ENCODE peak calls at places on chromosome 17, in four cellular contexts. N is GM12878, L is breast epithelium, V is GM12891. Z is an unnamed sample.

GRCh38 chr17:9021985-9022552 is 759 bp downstream of the NTN1 start:
- DNase-seq in N (no peak), L (no peak), V (no peak), Z (peak; percentile 43)

GRCh38 chr17:77853208-77853977 is 105.1 kb upstream of the TNRC6C start:
- DNase-seq in N (no peak), L (no peak), V (no peak), Z (no peak)

GRCh38 chr17:8123695-8124349 is at the start of gene HES7:
- DNase-seq in N (no peak), L (no peak), V (no peak), Z (no peak)

GRCh38 chr17:76145231-76146052 is 4.4 kb upstream of the FOXJ1 start:
- DNase-seq in N (peak; percentile 19), L (peak; percentile 49), V (no peak), Z (no peak)

GRCh38 chr17:27848941-27849340 is 44.2 kb downstream of the LYRM9 start:
- DNase-seq in N (no peak), L (no peak), V (no peak), Z (no peak)

GRCh38 chr17:57914274-57915147 is 40.7 kb downstream of the CUEDC1 start:
- DNase-seq in N (no peak), L (no peak), V (no peak), Z (no peak)

GRCh38 chr17:28548417-28549130 is 3.9 kb downstream of the UNC119 start:
- DNase-seq in N (no peak), L (no peak), V (no peak), Z (no peak)

GRCh38 chr17:45702666-45703266 is 81.4 kb upstream of the CRHR1 start:
- DNase-seq in N (no peak), L (no peak), V (no peak), Z (no peak)

GRCh38 chr17:283911-284675 is 68.5 kb downstream of the RPH3AL start:
- DNase-seq in N (no peak), L (peak; percentile 30), V (no peak), Z (no peak)

GRCh38 chr17:44793885-44794698 is 35.3 kb downstream of the ADAM11 start:
- DNase-seq in N (no peak), L (no peak), V (no peak), Z (no peak)

GRCh38 chr17:83199500-83200201 is 120.2 kb downstream of the METRNL start:
- DNase-seq in N (no peak), L (peak; percentile 43), V (no peak), Z (no peak)

GRCh38 chr17:83014297-83014696 is 65.1 kb upstream of the METRNL start:
- DNase-seq in N (no peak), L (no peak), V (no peak), Z (no peak)

GRCh38 chr17:7881655-7882054 is 6.9 kb upstream of the CHD3 start:
- DNase-seq in N (no peak), L (no peak), V (no peak), Z (no peak)

GRCh38 chr17:3527468-3527867 is 30.1 kb downstream of the TRPV3 start:
- DNase-seq in N (no peak), L (no peak), V (no peak), Z (no peak)

GRCh38 chr17:35210741-35211140 is 16.5 kb upstream of the SLC35G3 start:
- DNase-seq in N (no peak), L (no peak), V (no peak), Z (no peak)

GRCh38 chr17:38451840-38452529 is 23.7 kb downstream of the ARHGAP23 start:
- DNase-seq in N (no peak), L (no peak), V (no peak), Z (no peak)

GRCh38 chr17:75032896-75033294 is 13.9 kb downstream of the ATP5PD start:
- DNase-seq in N (no peak), L (no peak), V (no peak), Z (no peak)

GRCh38 chr17:75033346-75034235 is 13.2 kb downstream of the ATP5PD start:
- DNase-seq in N (peak; percentile 83), L (peak; percentile 95), V (peak; percentile 59), Z (peak; percentile 65)

GRCh38 chr17:75034236-75034908 is 12.4 kb downstream of the ATP5PD start:
- DNase-seq in N (peak; percentile 88), L (peak; percentile 89), V (peak; percentile 68), Z (peak; percentile 70)

GRCh38 chr17:75039238-75039637 is 7.5 kb downstream of the ATP5PD start:
- DNase-seq in N (no peak), L (no peak), V (no peak), Z (no peak)

GRCh38 chr17:75036643-75037268 is 10.0 kb downstream of the ATP5PD start:
- DNase-seq in N (no peak), L (peak; percentile 67), V (no peak), Z (no peak)
- TF ChIP-seq POLR2A in N (no peak), L (no peak), V (no peak), Z (no peak)

GRCh38 chr17:20191066-20191465 is 181.9 kb downstream of the SPECC1 start:
- DNase-seq in N (no peak), L (no peak), V (no peak), Z (no peak)
- TF ChIP-seq POLR2AphosphoS5 in N (no peak), L (no peak), V (no peak), Z (no peak)

DNA sequence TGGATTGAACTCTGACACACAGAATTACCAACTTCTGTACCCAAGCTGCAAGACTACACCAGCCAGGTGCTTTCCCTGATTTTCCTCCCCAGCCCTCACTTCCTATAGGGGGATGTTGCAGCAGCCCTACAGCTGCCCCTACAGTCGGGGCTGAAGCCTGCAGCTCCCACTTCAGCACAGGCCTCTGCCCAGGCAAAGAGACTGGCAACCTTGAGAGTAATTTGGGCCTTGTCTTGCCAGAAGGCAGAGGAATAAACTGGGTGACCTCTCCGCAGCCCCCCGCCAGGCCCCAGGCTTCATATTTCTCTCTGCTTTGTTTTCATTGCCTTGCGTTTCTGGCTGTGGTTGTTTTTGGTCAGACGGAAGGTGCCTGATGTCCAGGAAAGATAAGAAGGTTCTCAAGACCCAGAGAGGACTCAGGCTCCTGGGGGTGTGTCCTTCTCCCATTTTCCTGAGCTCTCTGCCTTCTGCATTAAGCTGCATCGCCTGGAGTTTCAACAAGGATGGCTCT is 32.0 kb downstream of the SLC6A4 start:
- DNase-seq in N (no peak), L (no peak), V (no peak), Z (no peak)
- TF ChIP-seq POLR2A in N (no peak), L (no peak), V (no peak), Z (no peak)

DNA sequence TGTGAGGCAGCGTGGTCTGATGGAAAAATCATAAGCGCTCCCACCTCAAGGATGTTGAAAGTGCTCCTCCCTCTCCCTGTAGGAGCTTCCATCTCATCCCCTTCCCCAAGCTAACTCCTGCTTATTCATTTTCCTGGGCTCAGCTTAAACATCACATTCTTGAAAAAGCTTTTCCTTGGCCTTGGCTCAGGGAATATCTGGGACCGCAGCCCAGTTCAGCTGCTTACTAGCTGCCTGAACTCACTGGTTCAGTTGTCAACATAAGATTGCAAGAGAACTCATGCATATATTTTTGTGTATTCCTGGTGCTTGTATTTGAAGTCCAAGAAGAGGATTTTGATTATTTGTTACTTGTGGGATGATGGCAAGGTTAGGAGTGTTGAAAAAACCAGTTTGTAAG is 91.5 kb downstream of the UTP18 start:
- DNase-seq in N (no peak), L (no peak), V (no peak), Z (no peak)
- TF ChIP-seq POLR2AphosphoS5 in N (no peak), L (no peak), V (no peak), Z (no peak)

DNA sequence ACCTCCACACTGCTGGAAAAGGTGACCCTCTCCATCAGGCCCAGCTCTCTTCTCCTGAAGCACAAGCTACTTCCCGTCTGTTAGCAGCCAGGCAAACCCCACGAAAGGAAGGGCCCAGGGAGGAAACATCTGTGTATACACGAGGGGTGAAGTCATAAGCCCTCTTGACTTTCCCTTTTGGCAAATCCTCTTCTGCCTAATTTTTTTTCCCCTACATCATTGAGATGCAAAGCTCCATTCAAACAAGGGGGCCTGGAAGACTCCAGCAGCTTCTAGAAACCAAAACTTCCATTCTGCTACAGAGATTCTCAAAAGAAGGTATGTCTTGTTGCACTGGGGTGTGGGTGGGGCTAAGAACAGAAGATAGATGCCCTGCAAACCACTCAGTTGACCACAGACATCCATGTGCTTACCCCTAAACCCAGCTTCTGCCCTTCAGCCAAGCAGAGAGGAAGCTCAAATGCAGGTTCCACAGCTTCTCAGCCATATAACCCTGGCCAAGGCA is 145.6 kb upstream of the RCVRN start:
- DNase-seq in N (peak; percentile 68), L (no peak), V (no peak), Z (no peak)
- TF ChIP-seq POLR2A in N (peak; percentile 16), L (no peak), V (peak; percentile 59), Z (peak; percentile 77)

GRCh38 chr17:1997587-1998425 is 27.3 kb downstream of the RTN4RL1 start:
- DNase-seq in N (no peak), L (peak; percentile 78), V (no peak), Z (no peak)

GRCh38 chr17:1994707-1995106 is 30.4 kb downstream of the RTN4RL1 start:
- DNase-seq in N (no peak), L (no peak), V (no peak), Z (no peak)

GRCh38 chr17:1996243-1997145 is 28.6 kb downstream of the RTN4RL1 start:
- DNase-seq in N (no peak), L (no peak), V (no peak), Z (no peak)

GRCh38 chr17:1997146-1997586 is 28.0 kb downstream of the RTN4RL1 start:
- DNase-seq in N (no peak), L (no peak), V (no peak), Z (no peak)

GRCh38 chr17:1995321-1996242 is 29.6 kb downstream of the RTN4RL1 start:
- DNase-seq in N (no peak), L (no peak), V (no peak), Z (no peak)
- TF ChIP-seq POLR2AphosphoS5 in N (no peak), L (no peak), V (no peak), Z (no peak)

GRCh38 chr17:2071421-2072281 is 16.7 kb downstream of the HIC1 start:
- DNase-seq in N (no peak), L (no peak), V (no peak), Z (no peak)
- TF ChIP-seq POLR2A in N (no peak), L (no peak), V (no peak), Z (no peak)

GRCh38 chr17:50482516-50482915 is 3.9 kb downstream of the RSAD1 start:
- DNase-seq in N (peak; percentile 51), L (peak; percentile 98), V (no peak), Z (no peak)
- TF ChIP-seq POLR2AphosphoS5 in N (no peak), L (peak; percentile 94), V (no peak), Z (no peak)

GRCh38 chr17:1446201-1446600 is 9.8 kb downstream of the CRK start:
- DNase-seq in N (no peak), L (no peak), V (no peak), Z (no peak)

GRCh38 chr17:1442187-1442586 is 13.8 kb downstream of the CRK start:
- DNase-seq in N (no peak), L (no peak), V (no peak), Z (no peak)

GRCh38 chr17:1452836-1453235 is 3.2 kb downstream of the CRK start:
- DNase-seq in N (no peak), L (no peak), V (no peak), Z (no peak)

GRCh38 chr17:1449412-1449967 is 6.5 kb downstream of the CRK start:
- DNase-seq in N (no peak), L (no peak), V (no peak), Z (no peak)

DNA sequence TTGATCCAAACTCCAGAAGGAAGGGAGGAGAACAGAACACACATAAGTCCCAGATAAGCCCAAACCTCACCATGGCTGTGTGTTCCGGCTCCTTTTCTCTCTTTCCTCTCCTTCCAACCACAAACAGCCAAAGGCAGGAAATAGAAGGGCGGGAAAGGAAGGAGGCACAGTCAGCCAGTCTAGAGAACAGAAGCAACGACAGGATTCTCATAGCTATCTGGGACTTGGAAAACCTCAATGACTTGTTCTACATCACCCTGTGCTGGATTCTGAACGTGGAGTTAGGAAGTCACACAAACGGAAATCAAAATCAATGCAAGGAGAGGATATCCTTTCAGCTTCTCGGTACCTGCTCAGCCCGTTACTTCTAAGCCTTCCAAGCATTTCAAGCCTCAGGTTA is 9.0 kb downstream of the CRK start:
- DNase-seq in N (no peak), L (no peak), V (no peak), Z (no peak)
- TF ChIP-seq POLR2A in N (no peak), L (no peak), V (no peak), Z (no peak)